ENCODE peak calls at places on chromosome 1, in four cellular contexts. P, V, I and U are unnamed samples.

GRCh38 chr1:202154766-202155477 is 5.5 kb downstream of the PTPN7 start:
- DNase-seq in P (no peak), I (peak), V (peak), U (peak)

GRCh38 chr1:182051938-182052337 is 9.6 kb downstream of the ZNF648 start:
- DNase-seq in V (no peak), I (no peak), P (no peak), U (no peak)

GRCh38 chr1:168362991-168363390 is 82.3 kb downstream of the TBX19 start:
- DNase-seq in I (no peak), P (no peak), V (peak), U (no peak)

GRCh38 chr1:70224954-70225353 is 3.8 kb downstream of the SRSF11 start:
- DNase-seq in P (no peak), V (no peak), I (no peak), U (no peak)

GRCh38 chr1:32536117-32536516 is 3.1 kb upstream of the ZBTB8A start:
- DNase-seq in I (no peak), P (no peak), V (no peak), U (no peak)

GRCh38 chr1:241499910-241500309 is 19.6 kb downstream of the FH start:
- DNase-seq in P (no peak), V (peak), I (peak), U (peak)

GRCh38 chr1:108050911-108051624 is 86.1 kb upstream of the VAV3 start:
- DNase-seq in V (no peak), P (no peak), I (no peak), U (no peak)

GRCh38 chr1:31955917-31956736 is 18.0 kb upstream of the PTP4A2 start:
- DNase-seq in I (peak), P (peak), V (peak), U (peak)

GRCh38 chr1:24386241-24386640 is 27.3 kb downstream of the STPG1 start:
- DNase-seq in I (no peak), V (no peak), P (no peak), U (no peak)

GRCh38 chr1:65995928-65996327 is 203.2 kb downstream of the PDE4B start:
- DNase-seq in V (no peak), P (no peak), I (no peak), U (no peak)

GRCh38 chr1:210293191-210293607 is 35.5 kb upstream of the HHAT start:
- DNase-seq in V (no peak), I (no peak), P (no peak), U (no peak)

DNA sequence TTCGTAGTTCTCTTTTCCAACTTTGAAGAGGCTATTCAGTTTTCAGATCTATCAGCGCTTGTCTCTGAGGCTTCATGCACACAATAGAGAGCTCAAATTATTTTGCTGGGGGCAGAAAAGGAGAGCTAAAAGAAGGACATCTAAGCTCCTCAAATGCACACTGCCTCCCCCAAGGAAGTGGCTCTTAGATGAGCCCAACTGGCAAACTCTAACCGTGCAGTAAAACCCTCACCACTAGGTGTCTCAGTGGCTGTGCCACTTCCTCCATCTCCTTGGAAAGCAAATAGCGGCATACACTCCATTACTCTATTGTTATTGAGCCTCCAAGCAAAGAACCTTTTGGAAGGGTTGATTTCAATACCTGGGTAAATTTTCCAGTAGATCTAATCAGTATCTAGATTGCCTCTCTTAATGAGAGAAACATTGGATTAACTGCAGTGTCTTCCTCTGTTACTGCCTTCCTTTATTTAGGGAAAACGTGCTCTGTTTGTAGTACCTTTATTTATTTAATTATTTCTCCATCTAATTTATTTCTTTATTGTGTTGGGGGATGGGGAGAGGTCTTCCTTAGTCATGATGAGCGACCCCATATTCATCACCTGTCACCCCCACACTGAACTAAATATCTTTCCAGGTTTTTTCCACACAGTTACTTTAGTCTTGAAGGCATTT is 9.2 kb upstream of the SFPQ start:
- DNase-seq in P (peak), V (peak), I (peak), U (peak)
- TF ChIP-seq HDAC2 in P (no peak), V (no peak), I (no peak), U (no peak)

GRCh38 chr1:14500912-14501311 is 97.6 kb upstream of the KAZN start:
- DNase-seq in I (no peak), P (no peak), V (no peak), U (no peak)

GRCh38 chr1:14494931-14495330 is 103.6 kb upstream of the KAZN start:
- DNase-seq in V (no peak), P (no peak), I (no peak), U (no peak)

GRCh38 chr1:14500041-14500440 is 98.4 kb upstream of the KAZN start:
- DNase-seq in P (no peak), I (no peak), V (no peak), U (no peak)

GRCh38 chr1:14498839-14499238 is 99.6 kb upstream of the KAZN start:
- DNase-seq in V (no peak), I (no peak), P (no peak), U (no peak)

GRCh38 chr1:14499312-14500040 is 99.0 kb upstream of the KAZN start:
- DNase-seq in I (no peak), V (no peak), P (no peak), U (no peak)
- TF ChIP-seq SMC3 in I (no peak), V (no peak), P (no peak), U (no peak)

GRCh38 chr1:84208935-84209334 is 64.9 kb downstream of the PRKACB start:
- DNase-seq in I (no peak), V (no peak), P (no peak), U (no peak)
- TF ChIP-seq HDAC2 in I (no peak), V (no peak), P (no peak), U (no peak)

GRCh38 chr1:7524681-7525340 is 246.3 kb upstream of the VAMP3 start:
- DNase-seq in I (no peak), V (no peak), P (no peak), U (no peak)
- TF ChIP-seq SMC3 in I (no peak), V (no peak), P (no peak), U (no peak)

GRCh38 chr1:33653226-33653625 is 180.8 kb downstream of the ZSCAN20 start:
- DNase-seq in I (no peak), P (no peak), V (no peak), U (no peak)
- TF ChIP-seq HDAC2 in I (no peak), P (no peak), V (no peak), U (no peak)

DNA sequence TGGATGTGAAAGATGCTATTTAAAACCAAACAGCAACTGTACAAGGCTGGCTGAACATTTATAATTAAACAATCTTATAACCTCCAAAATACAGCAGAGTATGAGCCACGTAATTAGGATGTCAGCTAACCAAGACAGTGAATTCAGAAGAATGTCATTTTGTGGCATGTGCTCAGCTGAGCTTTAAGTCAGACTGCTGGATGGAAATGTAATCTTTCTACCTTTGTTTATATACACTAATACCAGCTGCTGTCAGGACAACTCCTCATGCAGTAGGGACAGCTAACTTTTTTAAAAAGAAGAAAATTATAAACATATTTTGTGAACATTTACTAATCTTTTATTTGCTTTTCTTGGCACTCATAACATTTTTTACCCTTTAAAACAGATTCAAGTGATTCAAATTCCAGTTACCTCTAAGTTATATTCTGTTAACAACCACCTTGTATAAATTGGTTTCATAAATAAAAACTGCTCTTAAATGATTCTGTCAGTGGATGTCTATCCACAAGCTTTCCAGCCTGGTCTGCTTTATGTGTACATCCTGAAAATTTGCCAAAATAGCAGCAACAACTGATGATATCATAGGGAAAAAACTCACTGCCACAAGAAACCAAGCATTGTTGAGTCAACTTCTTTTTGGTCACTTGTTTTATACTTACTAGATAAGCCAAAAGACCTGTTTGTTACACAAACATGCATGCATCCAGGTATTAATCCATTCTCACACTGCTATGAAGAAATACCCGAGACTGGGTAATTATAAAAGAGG is 36.1 kb downstream of the DPH5 start:
- DNase-seq in V (no peak), P (no peak), I (no peak), U (no peak)
- TF ChIP-seq SMC3 in V (no peak), P (no peak), I (no peak), U (no peak)

GRCh38 chr1:43934279-43934985 is 831 bp downstream of the ARTN start:
- DNase-seq in I (peak), P (no peak), V (peak), U (peak)

GRCh38 chr1:43934986-43935324 is 1.4 kb downstream of the ARTN start:
- DNase-seq in I (no peak), P (no peak), V (no peak), U (no peak)

GRCh38 chr1:43931711-43932660 is 1.6 kb upstream of the ARTN start:
- DNase-seq in V (no peak), I (no peak), P (no peak), U (no peak)

GRCh38 chr1:43932786-43933385 is 715 bp upstream of the ARTN start:
- DNase-seq in P (no peak), I (no peak), V (no peak), U (no peak)

DNA sequence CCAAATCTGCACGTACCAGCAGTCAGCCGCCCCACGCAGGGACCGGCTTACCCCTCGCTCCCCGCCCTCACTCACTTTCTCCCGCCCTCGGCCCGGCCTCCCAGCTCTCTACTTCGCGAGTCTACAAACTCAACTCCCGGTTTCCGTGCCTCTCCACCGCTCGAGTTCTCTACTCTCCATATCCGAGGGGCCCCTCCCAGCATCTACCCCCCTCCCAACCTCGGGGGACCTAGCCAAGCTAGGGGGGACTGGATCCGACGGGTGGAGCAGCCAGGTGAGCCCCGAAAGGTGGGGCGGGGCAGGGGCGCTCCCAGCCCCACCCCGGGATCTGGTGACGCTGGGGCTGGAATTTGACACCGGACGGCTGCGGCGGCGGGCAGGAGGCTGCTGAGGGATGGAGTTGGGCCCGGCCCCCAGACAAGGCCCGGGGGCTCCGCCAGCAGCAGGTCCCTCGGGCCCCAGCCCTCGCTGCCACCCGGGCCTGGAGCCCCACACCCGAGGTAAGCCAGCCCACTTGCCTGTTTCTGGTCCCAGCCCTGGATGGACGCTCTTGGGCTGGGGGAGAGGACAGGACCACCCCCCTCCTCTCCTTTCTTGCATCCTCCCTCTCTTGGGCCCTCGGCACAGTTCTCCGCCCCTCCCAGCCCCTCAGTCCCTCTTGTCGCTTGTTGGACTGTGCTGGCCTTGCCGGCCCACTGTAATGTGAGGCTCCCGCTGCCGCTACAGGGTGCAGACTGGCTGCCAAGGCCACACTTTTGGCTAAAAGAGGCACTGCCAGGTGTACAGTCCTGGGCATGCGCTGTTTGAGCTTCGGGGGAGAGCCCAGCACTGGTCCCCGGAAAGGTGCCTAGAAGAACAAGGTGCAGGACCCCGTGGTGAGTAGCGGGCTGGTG is at the start of gene ARTN:
- DNase-seq in I (no peak), V (no peak), P (no peak), U (no peak)
- TF ChIP-seq HDAC2 in I (no peak), V (no peak), P (no peak), U (no peak)

DNA sequence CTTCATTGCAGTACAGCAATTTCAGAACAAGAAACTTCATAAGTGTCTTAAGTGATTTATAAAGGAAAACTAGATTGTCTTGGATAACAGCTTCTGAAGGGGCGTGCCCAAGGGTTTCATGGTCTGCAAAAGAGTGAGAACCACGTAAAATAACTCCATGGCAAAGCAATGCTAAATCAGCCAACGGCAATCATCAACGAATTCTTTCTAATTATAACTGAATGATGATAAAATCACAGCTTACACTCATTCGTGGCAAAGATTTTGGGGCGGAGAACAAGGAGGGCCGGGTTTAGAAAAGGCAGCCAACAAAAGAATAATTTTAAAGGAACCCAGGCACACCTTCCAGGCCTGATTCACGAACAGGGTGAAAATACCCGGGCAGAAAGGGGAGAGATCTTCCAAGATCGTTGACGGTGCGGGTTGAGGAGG is 54.0 kb upstream of the ASPM start:
- DNase-seq in P (no peak), I (no peak), V (peak), U (no peak)
- TF ChIP-seq SMC3 in P (no peak), I (no peak), V (no peak), U (no peak)